ENCODE peak calls at places on chromosome 12, in six cellular contexts. One of them, this sample, is unnamed.

GRCh38 chr12:121205491-121205890 is 4.4 kb upstream of the P2RX4 start:
- DNase-seq in prostate gland: no peak
- DNase-seq in GM12891: no peak
- DNase-seq in thyroid gland: no peak
- DNase-seq in A549: no peak
- DNase-seq in heart left ventricle: no peak
- DNase-seq in this sample: no peak

GRCh38 chr12:10634427-10634826 is 21.0 kb upstream of the MAGOHB start:
- DNase-seq in GM12891: no peak
- DNase-seq in heart left ventricle: no peak
- DNase-seq in thyroid gland: no peak
- DNase-seq in prostate gland: no peak
- DNase-seq in A549: no peak
- DNase-seq in this sample: peak

GRCh38 chr12:3772380-3772779 is 19.5 kb upstream of the CRACR2A start:
- DNase-seq in GM12891: no peak
- DNase-seq in prostate gland: no peak
- DNase-seq in A549: no peak
- DNase-seq in heart left ventricle: no peak
- DNase-seq in thyroid gland: no peak
- DNase-seq in this sample: no peak

GRCh38 chr12:47079894-47080724 is at the start of gene AMIGO2:
- DNase-seq in prostate gland: peak
- DNase-seq in GM12891: no peak
- DNase-seq in A549: peak
- DNase-seq in heart left ventricle: peak
- DNase-seq in thyroid gland: peak
- DNase-seq in this sample: peak

GRCh38 chr12:10214131-10214876 is 1.6 kb downstream of the GABARAPL1 start:
- DNase-seq in A549: no peak
- DNase-seq in prostate gland: no peak
- DNase-seq in heart left ventricle: no peak
- DNase-seq in GM12891: no peak
- DNase-seq in thyroid gland: no peak
- DNase-seq in this sample: no peak

GRCh38 chr12:98701166-98701565 is 56.1 kb downstream of the APAF1 start:
- DNase-seq in A549: no peak
- DNase-seq in prostate gland: no peak
- DNase-seq in GM12891: no peak
- DNase-seq in heart left ventricle: no peak
- DNase-seq in thyroid gland: no peak
- DNase-seq in this sample: no peak

GRCh38 chr12:41983394-41983793 is 161.3 kb downstream of the GXYLT1 start:
- DNase-seq in thyroid gland: no peak
- DNase-seq in prostate gland: no peak
- DNase-seq in GM12891: no peak
- DNase-seq in heart left ventricle: no peak
- DNase-seq in A549: no peak
- DNase-seq in this sample: no peak

GRCh38 chr12:47757840-47758583 is 668 bp downstream of the RAPGEF3 start:
- DNase-seq in heart left ventricle: peak
- DNase-seq in thyroid gland: peak
- DNase-seq in GM12891: no peak
- DNase-seq in prostate gland: no peak
- DNase-seq in A549: no peak
- DNase-seq in this sample: no peak

GRCh38 chr12:132803125-132803524 is 25.5 kb downstream of the GOLGA3 start:
- DNase-seq in GM12891: no peak
- DNase-seq in heart left ventricle: no peak
- DNase-seq in thyroid gland: no peak
- DNase-seq in prostate gland: no peak
- DNase-seq in A549: no peak
- DNase-seq in this sample: no peak

GRCh38 chr12:113528606-113529005 is 56.9 kb upstream of the LHX5 start:
- DNase-seq in GM12891: no peak
- DNase-seq in heart left ventricle: no peak
- DNase-seq in thyroid gland: no peak
- DNase-seq in A549: no peak
- DNase-seq in prostate gland: no peak
- DNase-seq in this sample: no peak

GRCh38 chr12:113587720-113588119 is 116.0 kb upstream of the LHX5 start:
- DNase-seq in prostate gland: no peak
- DNase-seq in A549: no peak
- DNase-seq in GM12891: no peak
- DNase-seq in thyroid gland: no peak
- DNase-seq in heart left ventricle: no peak
- DNase-seq in this sample: no peak

GRCh38 chr12:12810507-12811143 is 2.5 kb upstream of the DDX47 start:
- DNase-seq in thyroid gland: no peak
- DNase-seq in GM12891: no peak
- DNase-seq in prostate gland: no peak
- DNase-seq in heart left ventricle: no peak
- DNase-seq in A549: no peak
- DNase-seq in this sample: no peak

GRCh38 chr12:60935981-60936761 is 1324.0 kb upstream of the USP15 start:
- DNase-seq in thyroid gland: no peak
- DNase-seq in heart left ventricle: no peak
- DNase-seq in GM12891: no peak
- DNase-seq in A549: peak
- DNase-seq in prostate gland: no peak
- DNase-seq in this sample: no peak

GRCh38 chr12:48307269-48307668 is 43.5 kb downstream of the ZNF641 start:
- DNase-seq in prostate gland: no peak
- DNase-seq in A549: no peak
- DNase-seq in GM12891: no peak
- DNase-seq in heart left ventricle: no peak
- DNase-seq in thyroid gland: no peak
- DNase-seq in this sample: no peak

GRCh38 chr12:94457331-94457730 is 2.3 kb downstream of the CEP83 start:
- DNase-seq in A549: no peak
- DNase-seq in GM12891: no peak
- DNase-seq in heart left ventricle: no peak
- DNase-seq in prostate gland: no peak
- DNase-seq in thyroid gland: no peak
- DNase-seq in this sample: no peak

GRCh38 chr12:94460594-94460959 is 910 bp upstream of the CEP83 start:
- DNase-seq in A549: no peak
- DNase-seq in prostate gland: no peak
- DNase-seq in thyroid gland: no peak
- DNase-seq in heart left ventricle: no peak
- DNase-seq in GM12891: no peak
- DNase-seq in this sample: no peak

GRCh38 chr12:94458882-94459772 is 540 bp downstream of the CEP83 start:
- DNase-seq in GM12891: no peak
- DNase-seq in heart left ventricle: no peak
- DNase-seq in thyroid gland: no peak
- DNase-seq in A549: peak
- DNase-seq in prostate gland: no peak
- DNase-seq in this sample: no peak

DNA sequence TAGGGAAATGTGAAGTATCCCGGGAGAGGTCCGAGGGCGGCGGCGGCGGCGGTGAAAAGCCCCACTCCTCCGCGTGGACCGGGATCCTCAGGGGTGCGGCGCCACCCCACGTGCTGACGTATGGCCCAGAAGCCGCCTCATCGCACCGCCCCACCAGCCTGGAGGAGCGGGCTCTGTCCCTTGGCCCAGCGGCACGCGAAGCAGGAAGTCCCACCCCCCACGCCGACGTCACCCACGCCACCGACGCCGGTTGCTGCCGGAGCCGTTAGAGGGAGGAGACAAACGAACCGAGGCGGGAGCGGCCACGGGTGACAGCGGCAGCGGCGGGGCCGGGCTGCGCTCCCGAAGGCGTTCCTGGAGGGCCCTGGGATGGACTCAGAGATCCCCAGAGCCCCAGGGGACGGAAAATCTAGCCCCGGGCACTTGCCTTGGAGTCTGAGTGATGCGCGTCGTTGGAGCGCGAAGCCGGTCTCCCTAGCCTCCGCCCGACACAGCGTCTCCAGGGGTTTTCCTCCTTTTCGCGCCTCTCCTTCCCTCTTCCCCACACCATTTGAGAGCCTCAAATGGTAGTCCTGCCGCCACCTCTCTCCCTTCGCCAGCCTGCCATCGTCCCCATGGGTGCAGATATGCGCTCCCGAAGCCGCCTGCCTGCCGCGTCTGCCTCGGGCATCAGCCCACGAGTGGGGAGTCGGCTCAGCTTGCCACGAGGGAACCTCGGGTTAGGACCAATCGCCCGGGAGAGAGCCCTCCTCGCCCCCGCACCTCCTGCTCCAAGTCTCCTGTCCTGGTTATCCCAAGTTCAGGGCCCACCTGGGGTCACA is at the start of gene CEP83:
- DNase-seq in A549: peak
- DNase-seq in prostate gland: peak
- DNase-seq in GM12891: peak
- DNase-seq in heart left ventricle: peak
- DNase-seq in thyroid gland: peak
- DNase-seq in this sample: peak
- TF ChIP-seq POLR2A in A549: peak
- TF ChIP-seq POLR2A in prostate gland: peak
- TF ChIP-seq POLR2A in GM12891: peak
- TF ChIP-seq POLR2A in heart left ventricle: peak
- TF ChIP-seq POLR2A in thyroid gland: peak
- TF ChIP-seq POLR2A in this sample: peak

GRCh38 chr12:25053021-25053271 is 104.0 kb upstream of the BCAT1 start:
- DNase-seq in heart left ventricle: no peak
- DNase-seq in prostate gland: no peak
- DNase-seq in A549: no peak
- DNase-seq in thyroid gland: no peak
- DNase-seq in GM12891: no peak
- DNase-seq in this sample: no peak

GRCh38 chr12:25051171-25051570 is 102.3 kb upstream of the BCAT1 start:
- DNase-seq in GM12891: no peak
- DNase-seq in A549: no peak
- DNase-seq in prostate gland: no peak
- DNase-seq in heart left ventricle: no peak
- DNase-seq in thyroid gland: no peak
- DNase-seq in this sample: no peak

GRCh38 chr12:25054076-25054782 is 105.3 kb upstream of the BCAT1 start:
- DNase-seq in thyroid gland: no peak
- DNase-seq in GM12891: no peak
- DNase-seq in A549: peak
- DNase-seq in heart left ventricle: no peak
- DNase-seq in prostate gland: no peak
- DNase-seq in this sample: no peak

GRCh38 chr12:25051583-25052190 is 102.8 kb upstream of the BCAT1 start:
- DNase-seq in A549: no peak
- DNase-seq in GM12891: peak
- DNase-seq in heart left ventricle: no peak
- DNase-seq in prostate gland: no peak
- DNase-seq in thyroid gland: no peak
- DNase-seq in this sample: no peak

DNA sequence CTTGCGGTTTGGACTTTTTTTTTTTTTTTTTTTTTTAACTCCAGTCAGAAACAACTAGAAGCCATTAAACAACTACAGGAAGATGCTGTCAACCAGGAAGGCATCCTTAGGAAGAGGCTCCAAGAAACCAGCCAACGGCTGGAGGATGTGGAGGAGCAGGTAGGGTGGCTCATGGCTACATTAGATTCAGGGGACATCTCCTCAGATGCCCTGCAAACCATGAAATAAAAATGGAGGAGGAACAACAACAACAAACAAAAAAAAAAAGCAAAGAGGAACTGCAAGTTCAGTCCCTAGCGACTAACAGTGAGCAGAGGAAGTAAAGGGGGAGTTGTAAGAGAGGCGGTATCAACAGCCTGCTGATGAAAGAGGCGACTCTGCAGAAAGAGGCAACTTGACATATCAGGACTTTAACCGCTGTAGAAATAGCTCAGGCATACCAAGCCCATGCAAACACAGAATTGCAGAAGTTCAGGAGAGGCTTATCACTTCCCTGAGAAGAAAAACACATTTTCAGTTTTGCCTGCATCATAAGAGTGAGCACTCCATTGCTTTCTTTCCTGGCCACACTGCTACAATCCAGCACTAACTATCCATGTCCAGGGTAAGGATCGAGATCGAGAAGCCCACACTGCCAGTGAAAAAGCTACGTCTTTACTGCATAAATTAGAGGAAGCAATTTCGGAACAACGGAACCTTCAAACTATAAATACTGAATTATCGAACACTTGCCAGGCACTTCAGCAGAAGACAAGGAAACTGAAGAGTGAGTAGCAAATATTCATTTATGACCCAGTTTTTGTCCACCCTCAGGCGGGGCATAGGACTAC is 103.5 kb upstream of the BCAT1 start:
- DNase-seq in thyroid gland: no peak
- DNase-seq in A549: no peak
- DNase-seq in heart left ventricle: no peak
- DNase-seq in prostate gland: no peak
- DNase-seq in GM12891: peak
- DNase-seq in this sample: no peak
- TF ChIP-seq POLR2A in thyroid gland: no peak
- TF ChIP-seq POLR2A in A549: no peak
- TF ChIP-seq POLR2A in heart left ventricle: no peak
- TF ChIP-seq POLR2A in prostate gland: no peak
- TF ChIP-seq POLR2A in GM12891: peak
- TF ChIP-seq POLR2A in this sample: no peak

DNA sequence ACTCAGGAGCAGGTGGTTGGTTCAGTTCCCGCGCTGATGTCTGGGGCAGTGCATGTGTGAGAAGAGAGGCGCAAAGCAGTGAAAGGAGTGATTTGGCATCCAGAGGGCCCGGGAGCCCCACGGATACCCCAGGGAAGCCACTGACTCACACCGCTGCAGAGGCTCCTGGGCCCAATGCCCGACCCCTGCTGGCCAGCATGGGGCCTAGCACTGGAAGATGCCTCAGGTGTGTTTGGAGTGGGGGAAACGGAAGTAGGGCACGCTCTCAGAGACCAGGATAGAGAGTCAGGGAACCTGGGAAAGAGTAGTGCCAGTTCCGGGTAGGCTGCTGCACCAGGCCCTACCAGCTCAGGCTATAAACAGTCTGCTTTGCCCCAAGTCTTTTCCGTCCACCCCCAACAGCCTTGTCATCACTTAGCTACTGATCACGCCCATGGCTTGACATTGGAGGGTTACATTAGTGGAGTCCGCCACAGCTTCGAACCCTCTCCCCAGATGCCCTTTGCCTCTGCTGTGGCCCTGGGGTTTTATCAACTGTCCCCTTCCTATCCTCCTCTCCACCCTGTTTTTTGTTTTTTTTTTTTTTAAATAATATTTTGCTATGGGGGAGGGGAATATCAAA is 9.5 kb upstream of the CSAD start:
- DNase-seq in prostate gland: peak
- DNase-seq in A549: peak
- DNase-seq in GM12891: no peak
- DNase-seq in heart left ventricle: peak
- DNase-seq in thyroid gland: peak
- DNase-seq in this sample: peak
- TF ChIP-seq POLR2A in prostate gland: no peak
- TF ChIP-seq POLR2A in A549: no peak
- TF ChIP-seq POLR2A in GM12891: no peak
- TF ChIP-seq POLR2A in heart left ventricle: no peak
- TF ChIP-seq POLR2A in thyroid gland: no peak
- TF ChIP-seq POLR2A in this sample: no peak

GRCh38 chr12:6723607-6724408 is at the start of gene COPS7A:
- DNase-seq in thyroid gland: peak
- DNase-seq in heart left ventricle: peak
- DNase-seq in GM12891: peak
- DNase-seq in A549: peak
- DNase-seq in prostate gland: peak
- DNase-seq in this sample: peak
- TF ChIP-seq POLR2A in thyroid gland: peak
- TF ChIP-seq POLR2A in heart left ventricle: peak
- TF ChIP-seq POLR2A in GM12891: peak
- TF ChIP-seq POLR2A in A549: peak
- TF ChIP-seq POLR2A in prostate gland: peak
- TF ChIP-seq POLR2A in this sample: peak